ENCODE peak calls at places on chromosome 11, in six cellular contexts. V is fibroblast of villous mesenchyme, G is mucosa of descending colon, A is GM10248, M is breast epithelium, O is AG09319. S is an unnamed sample.

GRCh38 chr11:133228406-133229330 is 303.6 kb downstream of the OPCML start:
- DNase-seq in V (no peak), G (peak), A (no peak), M (no peak), O (no peak), S (no peak)

GRCh38 chr11:85844439-85845051 is 10.6 kb upstream of the CCDC83 start:
- DNase-seq in V (no peak), G (no peak), A (no peak), M (no peak), O (no peak), S (no peak)

GRCh38 chr11:2526808-2527381 is 82.1 kb downstream of the KCNQ1 start:
- DNase-seq in V (no peak), G (peak), A (peak), M (no peak), O (no peak), S (peak)

GRCh38 chr11:18144243-18144642 is 11.9 kb downstream of the MRGPRX3 start:
- DNase-seq in V (no peak), G (no peak), A (no peak), M (no peak), O (no peak), S (no peak)

GRCh38 chr11:20112291-20113146 is 47.8 kb downstream of the DBX1 start:
- DNase-seq in V (peak), G (peak), A (no peak), M (peak), O (peak), S (no peak)

GRCh38 chr11:32772731-32773130 is 21.7 kb downstream of the CCDC73 start:
- DNase-seq in V (no peak), G (no peak), A (no peak), M (no peak), O (no peak), S (no peak)

GRCh38 chr11:112977620-112978212 is 16.5 kb downstream of the NCAM1 start:
- DNase-seq in V (peak), G (no peak), A (no peak), M (no peak), O (no peak), S (no peak)

GRCh38 chr11:91219501-91219900 is 996.7 kb upstream of the CHORDC1 start:
- DNase-seq in V (no peak), G (no peak), A (no peak), M (no peak), O (no peak), S (no peak)

GRCh38 chr11:36258730-36259360 is 30.4 kb downstream of the COMMD9 start:
- DNase-seq in V (peak), G (peak), A (peak), M (no peak), O (peak), S (peak)

GRCh38 chr11:25535462-25535861 is 796.5 kb upstream of the ANO3 start:
- DNase-seq in V (no peak), G (no peak), A (no peak), M (no peak), O (no peak), S (no peak)

GRCh38 chr11:8699903-8700302 is 17.3 kb downstream of the RPL27A start:
- DNase-seq in V (no peak), G (no peak), A (no peak), M (peak), O (no peak), S (no peak)

GRCh38 chr11:11246166-11246565 is 106.9 kb downstream of the CSNK2A3 start:
- DNase-seq in V (no peak), G (no peak), A (no peak), M (no peak), O (no peak), S (no peak)

GRCh38 chr11:96187779-96188624 is 155.0 kb downstream of the MAML2 start:
- DNase-seq in V (peak), G (no peak), A (no peak), M (no peak), O (peak), S (no peak)

GRCh38 chr11:4093519-4094347 is 866 bp upstream of the RRM1 start:
- DNase-seq in V (no peak), G (no peak), A (no peak), M (no peak), O (no peak), S (no peak)

GRCh38 chr11:96008161-96008560 is 84.3 kb upstream of the MTMR2 start:
- DNase-seq in V (peak), G (no peak), A (no peak), M (no peak), O (peak), S (no peak)

GRCh38 chr11:69848196-69848595 is 29.0 kb upstream of the FGF3 start:
- DNase-seq in V (no peak), G (no peak), A (no peak), M (no peak), O (no peak), S (no peak)

GRCh38 chr11:35629914-35630313 is 11.7 kb downstream of the FJX1 start:
- DNase-seq in V (peak), G (no peak), A (no peak), M (no peak), O (peak), S (no peak)

GRCh38 chr11:3796796-3797328 is 492 bp downstream of the NUP98 start:
- DNase-seq in V (peak), G (no peak), A (no peak), M (peak), O (no peak), S (no peak)

DNA sequence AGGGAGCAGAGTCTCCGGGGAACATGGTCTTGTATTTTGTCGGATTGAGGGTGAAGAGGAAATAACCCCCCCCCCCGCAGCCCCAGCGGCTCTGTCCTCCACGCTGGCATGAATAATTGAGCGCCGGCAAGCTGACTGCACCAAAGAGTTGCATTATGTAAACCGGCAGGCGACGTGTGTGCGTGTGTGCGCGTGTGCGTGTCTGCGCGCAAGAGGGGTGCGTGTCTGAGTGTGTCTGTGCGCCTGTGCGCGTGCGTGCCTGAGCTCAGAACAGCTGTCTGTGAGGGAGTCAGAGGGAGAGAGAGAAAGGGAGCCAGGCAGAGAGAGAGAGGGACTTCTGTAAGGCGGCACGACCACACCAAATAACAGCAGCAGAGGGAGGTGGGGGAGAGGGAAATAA is 94.4 kb downstream of the SCN3B start:
- DNase-seq in V (peak), G (no peak), A (peak), M (no peak), O (peak), S (no peak)
- TF ChIP-seq CTCF in V (no peak), G (no peak), A (no peak), M (no peak), O (no peak), S (no peak)

DNA sequence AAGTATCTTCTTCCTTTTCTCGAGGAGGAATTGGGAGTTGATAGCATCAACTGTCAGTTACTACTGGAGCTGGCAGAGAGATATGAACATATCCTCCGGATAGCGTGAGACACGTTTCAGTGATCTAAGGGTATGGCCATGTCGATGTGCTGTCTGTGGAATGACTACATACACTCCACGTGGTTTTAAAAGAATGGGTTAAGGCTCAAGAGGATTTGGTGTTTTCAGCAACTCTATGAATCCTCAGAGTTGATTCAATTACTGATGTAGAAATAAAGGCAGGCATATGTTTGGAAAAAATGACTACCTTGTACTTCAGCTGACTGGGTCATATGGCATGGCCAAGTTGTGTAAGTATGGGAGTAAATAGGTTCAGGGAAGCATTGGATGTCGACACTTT is 22.9 kb downstream of the MMP13 start:
- DNase-seq in V (no peak), G (no peak), A (no peak), M (no peak), O (no peak), S (no peak)
- TF ChIP-seq CTCF in V (no peak), G (no peak), A (no peak), M (no peak), O (no peak), S (no peak)

DNA sequence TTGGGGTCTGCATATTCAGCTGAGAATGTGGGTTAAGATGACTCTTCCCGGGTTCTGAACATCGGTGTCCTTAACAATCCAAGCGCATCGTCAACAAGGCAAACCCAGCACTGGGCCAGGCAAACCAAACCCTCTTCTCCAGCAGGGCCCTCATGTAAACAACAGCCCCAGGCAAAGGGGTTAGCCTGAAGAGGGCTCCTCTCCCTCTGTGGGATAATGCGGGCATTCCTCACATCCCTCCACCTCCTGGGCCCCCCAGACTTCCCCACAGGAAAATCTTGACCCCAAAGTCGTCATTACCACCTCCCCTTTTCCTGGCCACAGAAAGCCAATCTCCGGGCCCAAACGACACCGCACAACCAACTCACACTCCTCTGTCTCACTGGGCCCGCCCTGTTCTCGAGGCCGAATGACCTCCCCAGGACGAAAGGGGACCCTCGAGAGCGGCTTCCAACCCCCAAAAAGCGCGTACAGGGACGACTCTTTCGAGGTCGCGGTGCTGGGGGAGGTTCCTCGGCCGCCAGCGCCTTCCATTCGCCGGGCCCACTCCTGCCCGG is 561 bp downstream of the DDB1 start:
- DNase-seq in V (peak), G (no peak), A (no peak), M (no peak), O (no peak), S (no peak)
- TF ChIP-seq CTCF in V (no peak), G (no peak), A (no peak), M (no peak), O (no peak), S (no peak)

DNA sequence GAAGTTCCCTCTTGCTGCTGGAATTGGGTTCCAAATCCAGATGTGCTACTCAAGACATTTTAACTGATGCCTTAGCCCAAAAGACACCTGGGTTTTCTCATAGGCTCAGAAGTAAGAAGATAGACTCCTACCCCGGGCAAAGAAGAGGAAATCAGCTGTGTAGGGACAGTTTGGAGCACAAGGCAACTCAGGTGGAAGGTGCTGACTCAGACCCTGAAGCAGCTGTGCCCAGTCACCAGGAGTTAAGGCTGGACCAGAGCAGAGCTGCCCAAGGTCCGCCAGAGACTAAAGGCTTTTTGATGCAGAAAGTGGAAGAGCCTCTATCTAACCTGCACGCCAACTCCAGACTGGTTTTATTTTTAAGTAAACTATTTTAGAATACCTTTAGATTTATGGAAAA is 20.6 kb upstream of the RAB1B start:
- DNase-seq in V (no peak), G (no peak), A (no peak), M (no peak), O (no peak), S (no peak)
- TF ChIP-seq CTCF in V (no peak), G (no peak), A (no peak), M (no peak), O (no peak), S (no peak)

GRCh38 chr11:119793335-119793984 is 64.5 kb upstream of the NECTIN1 start:
- DNase-seq in V (no peak), G (no peak), A (no peak), M (no peak), O (no peak), S (no peak)
- TF ChIP-seq CTCF in V (no peak), G (no peak), A (no peak), M (no peak), O (no peak), S (no peak)

GRCh38 chr11:126990716-126991480 is 9.7 kb downstream of the KIRREL3 start:
- DNase-seq in V (no peak), G (no peak), A (no peak), M (no peak), O (no peak), S (no peak)
- TF ChIP-seq CTCF in V (no peak), G (no peak), A (no peak), M (peak), O (no peak), S (no peak)

GRCh38 chr11:838441-839279 is 3.7 kb downstream of the POLR2L start:
- DNase-seq in V (no peak), G (peak), A (no peak), M (no peak), O (no peak), S (no peak)
- TF ChIP-seq CTCF in V (peak), G (no peak), A (peak), M (no peak), O (peak), S (no peak)

DNA sequence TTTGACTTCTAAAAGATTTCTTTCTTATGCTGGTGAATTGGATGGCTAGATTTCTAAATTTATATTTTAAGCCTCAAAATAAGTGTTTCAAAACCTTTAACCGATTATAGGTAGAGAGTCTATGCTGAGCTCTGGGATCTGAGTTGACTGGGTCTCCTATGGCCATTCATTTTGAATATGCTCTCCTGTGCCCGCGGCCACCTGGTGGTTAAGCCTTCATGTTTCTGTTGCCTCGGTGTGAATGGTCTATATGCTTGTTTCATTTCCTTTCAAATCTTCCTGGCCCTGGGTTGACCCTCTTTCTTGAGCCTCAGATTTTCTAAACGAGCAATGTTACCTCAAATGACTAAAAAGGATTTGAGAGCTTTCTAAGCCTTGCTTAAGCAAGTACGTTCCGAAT is 789.3 kb upstream of the KIRREL3 start:
- DNase-seq in V (no peak), G (peak), A (no peak), M (no peak), O (no peak), S (no peak)
- TF ChIP-seq CTCF in V (no peak), G (no peak), A (no peak), M (no peak), O (no peak), S (no peak)

GRCh38 chr11:13289081-13289480 is 11.5 kb downstream of the BMAL1 start:
- DNase-seq in V (peak), G (no peak), A (no peak), M (no peak), O (no peak), S (no peak)
- TF ChIP-seq CTCF in V (no peak), G (no peak), A (no peak), M (no peak), O (peak), S (no peak)

GRCh38 chr11:101825551-101825950 is 89.3 kb upstream of the CEP126 start:
- DNase-seq in V (peak), G (no peak), A (no peak), M (no peak), O (peak), S (no peak)
- TF ChIP-seq CTCF in V (no peak), G (no peak), A (no peak), M (no peak), O (no peak), S (no peak)